ENCODE peak calls at places on chromosomes 1 and 21, in four cellular contexts. L is H1, W is GM12878, D is HepG2. T is an unnamed sample.

GRCh38 chr1:20078711-20079110 is 8.7 kb downstream of the PLA2G5 start:
- DNase-seq in D (no peak), L (no peak), W (no peak), T (no peak)

GRCh38 chr1:101309334-101310221 is 72.8 kb downstream of the S1PR1 start:
- DNase-seq in D (peak), W (no peak), L (no peak), T (peak)

GRCh38 chr1:227351443-227351842 is 33.2 kb upstream of the CDC42BPA start:
- DNase-seq in L (no peak), W (no peak), D (no peak), T (no peak)

GRCh38 chr1:40922969-40923368 is 56.5 kb upstream of the CTPS1 start:
- DNase-seq in D (no peak), W (no peak), L (no peak), T (no peak)

GRCh38 chr1:71641903-71642302 is 561.1 kb upstream of the ZRANB2 start:
- DNase-seq in D (no peak), W (no peak), L (no peak), T (no peak)

GRCh38 chr1:184745929-184746583 is 8.6 kb downstream of the EDEM3 start:
- DNase-seq in D (peak), L (no peak), W (peak), T (no peak)

GRCh38 chr1:48495166-48495565 is 23.2 kb upstream of the SPATA6 start:
- DNase-seq in L (no peak), W (no peak), D (no peak), T (no peak)

GRCh38 chr21:42056996-42057689 is 14.0 kb upstream of the UMODL1 start:
- DNase-seq in W (no peak), L (no peak), D (no peak), T (no peak)

GRCh38 chr1:165312591-165312990 is 43.9 kb downstream of the LMX1A start:
- DNase-seq in W (no peak), L (no peak), D (no peak), T (no peak)

GRCh38 chr1:226881515-226882185 is 11.2 kb downstream of the PSEN2 start:
- DNase-seq in W (no peak), L (no peak), D (no peak), T (no peak)

GRCh38 chr1:235327559-235328270 is at the start of gene ARID4B:
- DNase-seq in W (no peak), L (no peak), D (no peak), T (no peak)

GRCh38 chr1:999797-1000356 is at the start of gene HES4:
- DNase-seq in W (no peak), L (no peak), D (peak), T (peak)

GRCh38 chr1:47023268-47024137 is at the start of gene CYP4X1:
- DNase-seq in W (no peak), D (no peak), L (peak), T (peak)
- TF ChIP-seq SUZ12 in W (no peak), D (no peak), L (peak), T (no peak)

GRCh38 chr1:89464008-89464407 is 60.6 kb upstream of the LRRC8B start:
- DNase-seq in L (no peak), W (no peak), D (no peak), T (no peak)
- TF ChIP-seq YY1 in L (no peak), W (no peak), D (no peak), T (no peak)

DNA sequence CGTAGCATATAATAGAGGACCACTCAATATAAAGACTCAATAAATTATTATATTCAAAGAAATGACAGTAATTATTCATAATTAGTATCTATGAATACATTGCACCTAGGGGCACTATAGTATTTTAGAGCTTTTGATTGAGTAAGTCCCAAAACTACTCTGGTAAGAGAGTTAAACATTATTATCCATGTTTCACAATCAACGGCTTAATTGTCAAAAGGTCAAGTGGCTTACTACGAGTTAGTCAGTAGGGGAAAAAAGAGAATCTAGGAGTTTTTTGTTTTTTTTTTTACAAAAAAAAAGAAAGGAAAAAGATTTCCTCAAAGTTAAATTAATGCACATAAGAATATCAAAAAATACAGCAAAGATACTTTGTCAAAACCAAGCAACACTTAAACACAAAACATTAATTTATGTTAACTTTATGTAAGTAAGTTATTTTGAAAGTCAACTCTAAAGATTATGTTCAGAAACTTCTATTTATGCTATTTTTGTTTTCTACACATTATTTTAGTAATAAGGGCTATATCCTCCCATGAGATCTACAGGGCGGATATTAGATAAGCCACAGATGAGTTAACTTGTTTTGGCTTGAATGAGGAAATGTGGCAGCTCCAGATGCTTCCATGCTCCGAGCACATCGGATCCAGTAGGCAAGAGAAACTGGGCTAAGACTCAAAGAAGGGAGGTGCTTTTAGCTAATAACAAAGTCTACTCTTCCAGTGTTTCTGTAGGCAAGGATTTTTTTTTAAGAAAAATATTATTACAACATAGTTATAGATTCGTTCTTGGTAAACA is 20.2 kb upstream of the LAMC1 start:
- DNase-seq in L (no peak), W (no peak), D (no peak), T (no peak)
- H3K9ac ChIP-seq in L (no peak), W (no peak), D (no peak), T (no peak)

GRCh38 chr1:153677718-153678518 is 570 bp upstream of the NPR1 start:
- DNase-seq in W (no peak), L (no peak), D (no peak), T (peak)

GRCh38 chr1:153678519-153679336 is at the start of gene NPR1:
- DNase-seq in W (no peak), D (no peak), L (no peak), T (no peak)

GRCh38 chr1:153682730-153683129 is 4.2 kb downstream of the NPR1 start:
- DNase-seq in D (no peak), W (no peak), L (no peak), T (no peak)

GRCh38 chr1:153680120-153680403 is 1.6 kb downstream of the NPR1 start:
- DNase-seq in L (no peak), W (no peak), D (no peak), T (no peak)

DNA sequence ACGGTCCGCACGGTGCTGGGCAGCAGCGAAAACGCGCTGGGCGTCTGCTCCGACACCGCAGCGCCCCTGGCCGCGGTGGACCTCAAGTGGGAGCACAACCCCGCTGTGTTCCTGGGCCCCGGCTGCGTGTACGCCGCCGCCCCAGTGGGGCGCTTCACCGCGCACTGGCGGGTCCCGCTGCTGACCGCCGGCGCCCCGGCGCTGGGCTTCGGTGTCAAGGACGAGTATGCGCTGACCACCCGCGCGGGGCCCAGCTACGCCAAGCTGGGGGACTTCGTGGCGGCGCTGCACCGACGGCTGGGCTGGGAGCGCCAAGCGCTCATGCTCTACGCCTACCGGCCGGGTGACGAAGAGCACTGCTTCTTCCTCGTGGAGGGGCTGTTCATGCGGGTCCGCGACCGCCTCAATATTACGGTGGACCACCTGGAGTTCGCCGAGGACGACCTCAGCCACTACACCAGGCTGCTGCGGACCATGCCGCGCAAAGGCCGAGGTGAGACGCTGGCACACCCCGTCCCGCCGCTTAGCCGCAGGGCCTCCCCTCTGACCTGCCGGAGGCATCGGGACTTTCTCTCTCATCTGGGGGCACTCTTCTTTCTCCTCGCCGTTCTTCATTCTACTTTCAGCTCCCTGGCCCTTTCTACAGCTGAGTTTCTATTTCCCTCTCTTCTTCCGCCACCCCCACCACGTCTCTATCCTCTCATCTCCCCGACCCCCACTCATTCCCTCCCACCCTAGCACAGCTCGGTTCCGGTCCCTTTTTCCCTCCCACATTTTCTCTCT is 1.0 kb downstream of the NPR1 start:
- DNase-seq in L (no peak), D (no peak), W (no peak), T (no peak)
- TF ChIP-seq SUZ12 in L (peak), D (no peak), W (peak), T (peak)

GRCh38 chr1:13808729-13809131 is 108.7 kb downstream of the PRDM2 start:
- DNase-seq in L (no peak), W (no peak), D (no peak), T (no peak)
- TF ChIP-seq YY1 in L (no peak), W (no peak), D (no peak), T (no peak)

DNA sequence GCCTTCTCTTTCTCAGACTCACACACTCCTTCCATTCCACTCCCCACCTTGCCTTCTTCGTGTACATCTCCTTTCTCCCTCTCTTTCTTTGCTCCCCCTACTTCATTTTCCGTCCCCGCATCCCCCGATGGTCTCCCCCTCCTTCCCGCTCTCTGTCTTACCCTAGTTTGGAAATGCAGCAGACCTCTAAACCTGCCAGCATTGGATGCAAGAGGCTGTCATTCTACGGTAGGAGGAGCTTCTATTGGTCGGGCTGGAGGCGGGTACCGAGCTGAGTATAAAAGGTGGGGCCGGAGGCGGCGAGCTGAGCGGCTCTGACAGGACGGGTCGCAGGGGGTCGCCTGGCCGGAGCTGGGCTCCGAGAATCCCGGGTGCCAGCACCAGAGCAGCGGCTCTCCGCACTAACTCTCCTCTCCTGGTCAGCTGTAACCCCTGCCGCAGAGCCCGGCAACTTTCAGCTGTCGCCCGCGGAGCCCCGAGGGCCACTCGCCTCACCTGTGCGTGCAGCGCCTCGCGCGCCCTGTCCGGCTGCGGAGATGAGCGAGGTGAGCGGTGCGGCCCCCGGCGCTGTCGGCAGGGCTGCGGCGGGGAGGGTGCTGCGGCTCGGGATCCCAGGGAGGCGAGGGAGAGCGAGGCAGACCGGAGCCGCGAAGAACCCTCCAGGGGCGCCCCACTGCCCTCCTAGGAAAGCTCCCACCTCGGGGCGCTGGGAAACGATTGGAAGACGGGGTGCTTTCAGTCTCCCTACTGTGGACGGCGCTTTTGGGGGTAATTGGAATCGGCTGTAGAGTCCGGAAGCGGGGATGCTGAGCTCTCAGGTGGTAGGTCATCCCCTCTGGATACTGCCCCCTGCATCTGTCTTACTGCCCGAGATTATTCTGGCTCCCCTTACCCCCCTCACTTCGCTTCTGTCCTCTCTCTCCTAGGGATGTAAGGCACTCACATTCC is at the start of gene PCP4L1:
- DNase-seq in L (peak), D (no peak), W (no peak), T (peak)
- H3K9ac ChIP-seq in L (no peak), D (no peak), W (no peak), T (peak)

T was measured in NT2/D1.